ENCODE peak calls at places on chromosomes 4 and X, in five cellular contexts. U is GM12865, Z is endodermal cell, F is colonic mucosa, M is mammary epithelial cell. Y is an unnamed sample.

GRCh38 chrX:97895751-97896150 is 1012.0 kb downstream of the RPA4 start:
- DNase-seq in F (no peak), U (no peak), Z (no peak), M (no peak), Y (no peak)

GRCh38 chrX:40087574-40088298 is 10.0 kb downstream of the BCOR start:
- DNase-seq in U (no peak), Z (peak), F (no peak), M (no peak), Y (no peak)

GRCh38 chr4:112881842-112882241 is 167.6 kb upstream of the ANK2 start:
- DNase-seq in U (no peak), M (no peak), Z (peak), F (no peak), Y (peak)

GRCh38 chr4:153684182-153685073 is at the start of gene TLR2:
- DNase-seq in U (peak), Z (peak), F (peak), M (peak), Y (peak)

GRCh38 chr4:129515356-129515755 is 419.4 kb downstream of the C4orf33 start:
- DNase-seq in Z (no peak), M (no peak), U (no peak), F (no peak), Y (no peak)

GRCh38 chr4:174553828-174554227 is 31.5 kb upstream of the HPGD start:
- DNase-seq in F (no peak), Z (no peak), M (peak), U (no peak), Y (no peak)

GRCh38 chr4:139560396-139561084 is 4.5 kb upstream of the SETD7 start:
- DNase-seq in U (peak), Z (peak), F (no peak), M (no peak), Y (no peak)

GRCh38 chrX:15202458-15203177 is 67.3 kb downstream of the ASB9 start:
- DNase-seq in M (peak), F (no peak), U (peak), Z (no peak), Y (no peak)

GRCh38 chr4:56048621-56049427 is 100.1 kb downstream of the CEP135 start:
- DNase-seq in F (peak), M (peak), Z (peak), U (peak), Y (peak)

GRCh38 chr4:78956979-78957378 is 17.7 kb upstream of the PAQR3 start:
- DNase-seq in F (no peak), Z (no peak), M (no peak), U (no peak), Y (no peak)

GRCh38 chr4:32161382-32161781 is 1441.2 kb downstream of the PCDH7 start:
- DNase-seq in U (no peak), M (peak), F (no peak), Z (no peak), Y (no peak)

GRCh38 chrX:49972313-49972712 is 49.9 kb downstream of the CLCN5 start:
- DNase-seq in M (no peak), Z (no peak), F (no peak), U (no peak), Y (no peak)

GRCh38 chrX:2638279-2638678 is 52.8 kb upstream of the CD99 start:
- DNase-seq in Z (peak), M (no peak), U (no peak), F (no peak), Y (no peak)

GRCh38 chrX:9593756-9594155 is 128.9 kb downstream of the TBL1X start:
- DNase-seq in Z (no peak), F (no peak), U (no peak), M (no peak), Y (no peak)

GRCh38 chr4:71292228-71292627 is 46.6 kb upstream of the SLC4A4 start:
- DNase-seq in Z (no peak), F (no peak), U (no peak), M (no peak), Y (no peak)

GRCh38 chr4:48033825-48034413 is 17.3 kb downstream of the NIPAL1 start:
- DNase-seq in Z (peak), M (peak), F (peak), U (peak), Y (no peak)

GRCh38 chr4:185128272-185129119 is 14.6 kb upstream of the SLC25A4 start:
- DNase-seq in M (peak), U (no peak), F (no peak), Z (peak), Y (peak)
- TF ChIP-seq CTCF in M (peak), U (no peak), F (no peak), Z (peak), Y (peak)

DNA sequence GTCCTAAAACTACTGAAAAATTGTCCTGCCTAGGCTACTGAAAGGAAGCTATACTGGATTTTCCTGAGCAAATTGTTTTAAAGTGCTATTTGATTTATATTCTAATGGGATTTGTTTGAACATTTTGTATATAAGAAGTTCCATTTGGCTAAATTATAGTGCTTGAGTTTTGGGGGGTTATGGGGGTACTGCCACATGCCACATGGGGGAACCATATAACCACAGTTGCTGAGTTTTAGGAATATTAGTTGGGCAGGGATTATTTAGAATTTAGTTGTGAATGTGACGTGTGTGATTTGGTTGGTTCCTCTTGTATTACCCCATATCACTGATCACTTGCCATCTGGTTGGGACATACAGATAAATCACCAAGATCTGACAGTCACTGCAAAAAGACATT is 224.5 kb upstream of the TAPT1 start:
- DNase-seq in Z (no peak), F (no peak), M (no peak), U (no peak), Y (no peak)
- TF ChIP-seq CTCF in Z (peak), F (no peak), M (no peak), U (no peak), Y (no peak)

DNA sequence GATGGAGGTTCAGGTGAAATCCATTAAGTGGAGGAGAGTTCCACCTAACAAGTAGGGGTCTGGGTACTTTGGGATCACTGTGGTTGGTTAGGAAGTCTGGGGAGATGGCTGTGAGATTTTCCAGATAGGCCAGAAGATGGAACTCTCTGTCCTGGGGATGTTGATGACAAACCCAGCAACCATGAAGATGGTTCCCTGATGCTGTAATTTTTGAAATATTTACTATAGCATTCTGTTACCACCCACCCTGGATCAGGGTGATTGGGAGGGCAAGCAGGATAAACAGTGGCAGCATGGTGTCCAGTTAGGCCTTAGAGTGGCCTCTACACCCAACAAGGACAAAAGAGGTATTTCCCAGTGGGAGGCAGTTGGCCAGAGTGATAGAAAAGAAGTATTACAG is 15.9 kb upstream of the NELFA start:
- DNase-seq in M (no peak), U (no peak), Z (no peak), F (no peak), Y (no peak)
- TF ChIP-seq CTCF in M (no peak), U (no peak), Z (no peak), F (no peak), Y (no peak)

DNA sequence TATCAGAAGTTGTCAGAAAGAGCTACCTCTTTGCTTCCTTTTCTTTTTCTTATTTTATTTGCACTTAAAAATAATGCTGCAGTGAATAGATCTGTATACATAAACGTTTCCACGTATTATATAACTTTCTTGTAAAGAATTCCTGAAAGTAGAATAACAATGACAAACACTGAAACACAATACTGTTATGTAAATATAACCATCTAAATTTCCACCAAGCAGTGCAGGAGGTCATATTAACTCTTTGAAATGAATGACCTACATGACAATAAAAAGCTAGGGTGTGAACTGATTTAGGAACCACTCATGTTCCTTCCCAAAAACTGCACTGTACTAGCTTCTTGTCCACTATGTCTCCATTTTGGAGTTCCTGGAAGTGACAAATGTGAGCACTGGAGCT is 85.8 kb downstream of the COX18 start:
- DNase-seq in Z (no peak), U (no peak), M (no peak), F (no peak), Y (no peak)
- TF ChIP-seq CTCF in Z (no peak), U (no peak), M (no peak), F (no peak), Y (no peak)

GRCh38 chrX:115268421-115268820 is 21.1 kb upstream of the LUZP4 start:
- DNase-seq in F (no peak), Z (peak), U (peak), M (no peak), Y (no peak)
- TF ChIP-seq CTCF in F (peak), Z (peak), U (peak), M (peak), Y (peak)

DNA sequence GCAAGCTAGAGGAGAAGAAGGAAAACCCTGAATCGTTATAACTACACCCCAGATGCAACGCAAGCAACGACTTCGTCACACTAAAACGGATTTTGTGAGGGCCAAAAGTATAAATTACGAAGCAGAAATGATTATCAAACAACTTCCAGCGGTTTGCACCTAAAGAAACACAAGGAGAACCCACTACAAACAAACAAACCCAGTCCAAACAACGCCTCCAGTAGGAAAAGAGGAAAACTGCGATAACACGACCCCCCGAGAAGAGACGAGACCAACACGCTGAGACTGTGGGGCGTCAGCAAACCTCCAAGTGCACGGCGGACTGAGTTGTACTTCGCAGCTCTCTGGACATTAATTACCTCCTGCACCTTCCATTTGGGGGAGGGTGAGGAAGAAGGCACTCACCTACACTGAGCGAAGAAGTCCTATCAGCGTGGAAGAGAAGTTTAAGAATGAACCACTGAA is at the start of gene MAB21L2:
- DNase-seq in Z (peak), M (no peak), F (no peak), U (no peak), Y (no peak)
- TF ChIP-seq CTCF in Z (no peak), M (no peak), F (no peak), U (no peak), Y (no peak)

GRCh38 chrX:153865685-153866084 is 20.3 kb downstream of the L1CAM start:
- DNase-seq in Z (no peak), U (no peak), M (no peak), F (no peak), Y (no peak)
- TF ChIP-seq CTCF in Z (no peak), U (no peak), M (no peak), F (no peak), Y (no peak)

GRCh38 chr4:75287738-75288517 is 226.3 kb downstream of the RCHY1 start:
- DNase-seq in Z (no peak), F (peak), U (no peak), M (no peak), Y (no peak)

GRCh38 chr4:75285837-75286236 is 228.4 kb downstream of the RCHY1 start:
- DNase-seq in U (no peak), Z (no peak), M (no peak), F (no peak), Y (no peak)

DNA sequence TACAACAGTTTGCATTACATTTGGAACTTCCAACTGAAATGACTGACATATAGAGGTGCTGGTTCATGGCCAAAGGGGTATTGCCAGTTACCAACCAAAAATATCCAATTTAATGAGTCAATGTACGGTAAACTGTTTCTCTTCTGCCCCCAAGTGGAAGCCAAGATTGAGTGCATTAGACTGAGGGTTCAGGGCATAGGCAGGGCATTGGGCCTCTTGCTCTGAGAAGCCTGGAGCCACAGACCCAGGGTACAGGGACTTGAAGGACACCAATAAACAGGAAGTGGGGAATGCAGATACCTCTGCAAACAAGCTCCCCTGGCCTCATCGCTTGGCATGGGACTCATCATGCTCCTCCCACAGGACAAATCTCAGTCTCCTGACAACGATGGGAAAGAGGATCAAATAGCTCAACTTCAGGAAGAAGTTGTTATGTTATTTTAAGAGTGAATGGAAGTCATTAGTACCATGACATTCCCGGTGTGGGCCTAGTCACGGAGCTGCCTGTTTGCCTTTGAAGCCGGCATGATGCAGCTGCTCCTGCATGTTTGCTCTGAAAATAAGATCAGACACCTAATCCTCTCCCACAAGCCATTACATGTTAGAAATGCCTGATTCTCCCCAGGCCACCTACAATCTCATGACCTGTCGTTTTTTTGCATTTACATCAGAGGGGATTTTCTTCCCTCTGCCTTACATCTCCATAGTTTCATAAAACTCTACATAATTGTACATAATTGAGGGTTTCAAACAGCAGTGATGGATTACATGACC is 224.2 kb downstream of the RCHY1 start:
- DNase-seq in M (peak), F (peak), U (peak), Z (peak), Y (peak)
- TF ChIP-seq CTCF in M (peak), F (peak), U (peak), Z (peak), Y (peak)

DNA sequence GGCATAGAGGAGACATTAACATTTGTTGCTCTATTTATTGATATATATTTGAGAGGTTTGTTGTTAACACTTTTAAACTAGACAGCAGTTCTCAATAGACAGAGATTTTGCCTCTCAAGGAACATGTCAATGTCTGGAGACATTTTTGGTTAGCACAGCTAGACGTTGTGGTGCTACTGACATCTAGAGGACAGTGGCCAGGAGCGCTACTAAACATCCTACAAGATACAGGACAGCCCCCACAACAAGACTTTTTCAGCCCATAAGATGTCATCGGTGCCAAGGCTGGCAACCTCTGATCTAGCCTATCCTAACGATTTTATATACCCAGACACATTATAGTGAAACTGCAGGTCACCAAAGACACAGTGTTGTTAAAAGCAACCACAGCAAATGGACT is 18.4 kb upstream of the CTSO start:
- DNase-seq in Z (peak), U (peak), M (no peak), F (no peak), Y (no peak)
- TF ChIP-seq CTCF in Z (peak), U (peak), M (peak), F (no peak), Y (no peak)

GRCh38 chr4:15958562-15958961 is 4.4 kb downstream of the FGFBP2 start:
- DNase-seq in Z (peak), M (no peak), F (no peak), U (no peak), Y (no peak)

GRCh38 chr4:15951781-15952180 is 11.2 kb downstream of the FGFBP2 start:
- DNase-seq in F (no peak), Z (no peak), M (no peak), U (no peak), Y (no peak)

GRCh38 chr4:15953625-15954024 is 9.3 kb downstream of the FGFBP2 start:
- DNase-seq in U (peak), F (no peak), Z (no peak), M (no peak), Y (no peak)

GRCh38 chr4:15955670-15956069 is 7.3 kb downstream of the FGFBP2 start:
- DNase-seq in Z (no peak), F (no peak), M (no peak), U (no peak), Y (no peak)

GRCh38 chr4:15956179-15956850 is 6.7 kb downstream of the FGFBP2 start:
- DNase-seq in F (peak), M (peak), U (peak), Z (peak), Y (peak)
- TF ChIP-seq CTCF in F (peak), M (peak), U (peak), Z (peak), Y (peak)